ENCODE peak calls at places on chromosome 7, in ten cellular contexts. Y, G, M, R, C, B, U, I, N and Q are unnamed samples.

GRCh38 chr7:32045228-32045627 is 25.0 kb downstream of the PDE1C start:
- DNase-seq in C (no peak), R (no peak), I (no peak), U (no peak), G (peak), B (no peak), N (no peak), M (no peak), Y (no peak), Q (no peak)

GRCh38 chr7:142800699-142801260 is 30.0 kb downstream of the PRSS2 start:
- DNase-seq in U (no peak), B (no peak), G (no peak), R (no peak), M (no peak), N (no peak), Y (no peak), I (no peak), C (no peak), Q (peak)

GRCh38 chr7:100602889-100603696 is 930 bp downstream of the PCOLCE start:
- DNase-seq in Y (no peak), R (peak), N (peak), I (peak), M (peak), G (no peak), B (no peak), C (no peak), U (peak), Q (peak)

GRCh38 chr7:158061884-158062656 is 525.6 kb downstream of the PTPRN2 start:
- DNase-seq in U (no peak), N (no peak), M (no peak), R (no peak), B (no peak), I (no peak), Y (no peak), C (no peak), G (no peak), Q (no peak)

GRCh38 chr7:157033483-157034473 is 23.3 kb upstream of the MNX1 start:
- DNase-seq in B (no peak), C (no peak), Y (no peak), N (no peak), U (no peak), I (no peak), G (no peak), M (no peak), R (no peak), Q (no peak)

GRCh38 chr7:27185013-27185707 is at the start of gene HOXA11:
- DNase-seq in G (no peak), R (no peak), N (no peak), I (no peak), Y (no peak), U (no peak), C (peak), B (no peak), M (peak), Q (no peak)

GRCh38 chr7:19117081-19117869 is at the start of gene TWIST1:
- DNase-seq in U (peak), N (peak), R (peak), I (peak), Y (no peak), G (peak), C (no peak), B (no peak), M (peak), Q (no peak)

GRCh38 chr7:1662101-1662500 is 8.0 kb upstream of the ELFN1 start:
- DNase-seq in G (no peak), C (no peak), Y (no peak), U (no peak), N (no peak), R (no peak), B (no peak), I (no peak), M (no peak), Q (no peak)

GRCh38 chr7:154672659-154673415 is 330.1 kb downstream of the PAXIP1 start:
- DNase-seq in R (no peak), G (no peak), N (no peak), U (no peak), C (no peak), M (no peak), Y (no peak), I (no peak), B (no peak), Q (no peak)

GRCh38 chr7:38607466-38607865 is 23.7 kb downstream of the AMPH start:
- DNase-seq in C (no peak), M (no peak), R (no peak), B (no peak), I (no peak), N (no peak), Y (no peak), G (no peak), U (no peak), Q (no peak)

GRCh38 chr7:141702047-141702567 is at the start of gene DENND11:
- DNase-seq in R (no peak), U (peak), B (no peak), M (peak), N (peak), Y (peak), G (no peak), C (peak), I (peak), Q (peak)

GRCh38 chr7:115368998-115369397 is 447.1 kb downstream of the MDFIC start:
- DNase-seq in M (no peak), N (no peak), B (no peak), Y (no peak), C (no peak), I (no peak), G (no peak), U (peak), R (no peak), Q (no peak)

GRCh38 chr7:47576909-47577255 is 5.0 kb downstream of the TNS3 start:
- DNase-seq in I (no peak), U (no peak), B (no peak), Y (no peak), R (no peak), N (no peak), C (no peak), G (peak), M (no peak), Q (no peak)

GRCh38 chr7:128352138-128352537 is 8.4 kb upstream of the RBM28 start:
- DNase-seq in U (peak), Y (peak), I (peak), N (peak), M (peak), C (peak), R (peak), G (peak), B (no peak), Q (peak)

GRCh38 chr7:150357277-150357676 is 11.3 kb upstream of the REPIN1 start:
- DNase-seq in G (no peak), M (no peak), U (peak), Y (no peak), B (no peak), R (no peak), C (peak), I (no peak), N (no peak), Q (no peak)

GRCh38 chr7:81004098-81004497 is 85.2 kb upstream of the SEMA3C start:
- DNase-seq in M (peak), I (peak), R (peak), Y (no peak), G (no peak), N (peak), U (no peak), C (no peak), B (no peak), Q (no peak)

GRCh38 chr7:22856437-22856836 is 33.8 kb upstream of the TOMM7 start:
- DNase-seq in U (no peak), G (no peak), N (no peak), M (no peak), C (no peak), Y (no peak), B (no peak), R (no peak), I (no peak), Q (no peak)

GRCh38 chr7:22853674-22854157 is 31.1 kb upstream of the TOMM7 start:
- DNase-seq in U (peak), M (peak), Y (no peak), N (no peak), B (no peak), I (peak), R (no peak), C (no peak), G (peak), Q (no peak)

GRCh38 chr7:22853138-22853537 is 30.5 kb upstream of the TOMM7 start:
- DNase-seq in Y (no peak), M (no peak), I (no peak), N (no peak), U (peak), G (no peak), C (no peak), B (no peak), R (no peak), Q (no peak)

GRCh38 chr7:22855049-22855392 is 32.4 kb upstream of the TOMM7 start:
- DNase-seq in C (no peak), Y (no peak), R (no peak), N (no peak), M (no peak), I (no peak), U (no peak), B (no peak), G (no peak), Q (no peak)

GRCh38 chr7:22854158-22855048 is 31.8 kb upstream of the TOMM7 start:
- DNase-seq in M (peak), U (peak), B (peak), Y (peak), R (peak), G (peak), C (peak), N (peak), I (peak), Q (peak)
- TF ChIP-seq CTCF in M (peak), U (peak), B (peak), Y (peak), R (no peak), G (no peak), C (peak), N (no peak), I (peak), Q (no peak)

DNA sequence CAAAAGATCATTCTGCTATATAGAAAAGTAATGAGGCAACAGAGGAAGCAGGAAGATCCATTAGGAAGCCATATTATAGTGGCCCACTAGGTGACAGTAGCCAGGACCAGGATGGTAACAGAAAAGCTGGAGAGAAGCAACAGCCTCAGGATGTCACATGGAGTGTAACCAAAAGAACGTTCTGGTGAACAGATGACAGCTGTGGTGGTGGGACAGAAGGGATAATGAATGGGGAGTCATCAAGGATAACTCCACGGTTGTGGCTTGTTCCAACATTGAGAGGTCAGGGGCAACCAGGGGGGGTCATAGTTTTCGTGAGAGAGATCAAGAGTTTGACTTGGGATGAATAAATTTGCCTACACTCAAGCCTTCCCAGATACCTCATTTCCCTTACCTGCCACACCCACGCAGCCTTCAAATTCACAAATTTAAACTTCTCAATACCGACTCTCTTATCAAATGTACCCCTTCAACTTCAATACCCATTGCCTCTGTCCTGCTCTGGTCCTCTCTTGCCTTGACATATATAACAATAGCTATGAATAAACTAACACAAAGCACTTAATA is 9.3 kb downstream of the TBL2 start:
- DNase-seq in U (no peak), B (no peak), M (no peak), C (no peak), I (no peak), R (no peak), Y (no peak), G (no peak), N (no peak), Q (no peak)
- TF ChIP-seq CTCF in U (no peak), B (no peak), M (no peak), C (no peak), I (no peak), R (no peak), Y (no peak), G (no peak), N (no peak), Q (no peak)

DNA sequence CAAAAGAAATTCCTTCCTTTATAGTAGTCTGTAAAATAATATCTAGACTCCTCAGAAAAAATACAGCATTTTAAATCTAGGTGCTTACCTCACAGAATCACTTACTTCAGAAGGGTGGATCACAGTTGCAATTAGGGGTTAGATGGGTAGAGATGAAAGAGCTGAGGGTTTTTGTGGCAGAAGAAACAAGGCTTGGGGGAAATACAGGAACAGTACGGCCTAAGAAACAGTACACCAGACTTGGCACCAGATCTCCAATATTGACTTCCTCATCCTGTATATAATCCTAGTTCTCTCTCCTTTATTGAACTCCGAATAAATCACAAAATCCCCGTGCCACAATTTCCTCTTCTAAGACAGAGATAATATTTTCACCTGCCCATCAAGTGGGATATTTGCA is 14.3 kb downstream of the CEP41 start:
- DNase-seq in M (no peak), C (no peak), Y (no peak), I (no peak), U (no peak), N (no peak), B (no peak), G (no peak), R (no peak), Q (no peak)
- TF ChIP-seq CTCF in M (no peak), C (no peak), Y (no peak), I (no peak), U (no peak), N (no peak), B (no peak), G (no peak), R (no peak), Q (no peak)

GRCh38 chr7:30983914-30984247 is 20.1 kb downstream of the GHRHR start:
- DNase-seq in G (no peak), Y (no peak), M (no peak), U (no peak), I (no peak), B (no peak), N (no peak), C (no peak), R (no peak), Q (no peak)
- TF ChIP-seq CTCF in G (no peak), Y (no peak), M (no peak), U (no peak), I (no peak), B (no peak), N (no peak), C (peak), R (no peak), Q (no peak)

DNA sequence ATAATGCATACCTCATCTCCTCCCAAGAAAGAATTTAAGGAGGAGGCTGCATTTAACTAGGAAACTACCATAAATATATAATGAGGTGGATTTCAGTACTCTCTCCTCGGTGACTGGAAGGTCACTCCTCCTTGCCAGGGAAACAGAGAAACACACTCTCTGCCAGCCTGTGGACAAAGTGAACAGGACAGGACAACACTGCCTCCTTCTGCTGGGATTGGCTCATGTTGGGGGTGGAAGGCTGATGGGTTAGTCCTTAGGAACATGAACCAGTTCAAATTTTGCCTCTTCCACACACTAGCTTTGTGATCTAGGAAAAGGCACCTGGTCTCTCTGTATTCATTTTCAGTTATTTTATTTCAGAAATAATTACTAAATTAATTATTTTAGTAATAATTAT is 50.6 kb upstream of the STEAP4 start:
- DNase-seq in U (no peak), B (no peak), Y (no peak), R (no peak), G (peak), C (no peak), N (peak), M (no peak), I (peak), Q (peak)
- TF ChIP-seq CTCF in U (peak), B (no peak), Y (no peak), R (no peak), G (no peak), C (no peak), N (peak), M (no peak), I (peak), Q (peak)